ENCODE peak calls at places on chromosome 9, in four cellular contexts. Z is ascending aorta; E is naive thymus-derived CD4-positive, alpha-beta T cell; N is SK-N-SH. P is an unnamed sample. For H3K4me1, the result is how much of the 10 kb centered on the place peaks cover.

GRCh38 chr9:83509372-83509771 is 28.8 kb downstream of the FRMD3 start:
- DNase-seq in E (no peak), Z (no peak), N (no peak), P (peak)

GRCh38 chr9:116349684-116350083 is 196.1 kb downstream of the PAPPA start:
- DNase-seq in N (no peak), E (no peak), Z (no peak), P (no peak)

GRCh38 chr9:81244631-81245030 is 444.7 kb downstream of the TLE1 start:
- DNase-seq in Z (no peak), E (no peak), N (no peak), P (no peak)

GRCh38 chr9:29691145-29691544 is 2117.9 kb upstream of the C9orf72 start:
- DNase-seq in Z (no peak), E (no peak), N (no peak), P (no peak)

GRCh38 chr9:19498015-19498414 is 89.2 kb downstream of the ACER2 start:
- DNase-seq in E (no peak), Z (no peak), N (no peak), P (no peak)

GRCh38 chr9:16344343-16344742 is 526.1 kb downstream of the BNC2 start:
- DNase-seq in Z (no peak), N (no peak), E (no peak), P (no peak)

GRCh38 chr9:36976371-36977030 is 57.6 kb downstream of the PAX5 start:
- DNase-seq in Z (no peak), N (no peak), E (no peak), P (peak)

GRCh38 chr9:35994959-35995358 is 37.0 kb upstream of the OR2S2 start:
- DNase-seq in N (no peak), Z (no peak), E (no peak), P (no peak)

GRCh38 chr9:113523421-113524141 is 60.1 kb downstream of the RGS3 start:
- DNase-seq in E (no peak), N (no peak), Z (no peak), P (no peak)

GRCh38 chr9:3960661-3961144 is 339.2 kb downstream of the GLIS3 start:
- DNase-seq in E (no peak), Z (no peak), N (no peak), P (no peak)

GRCh38 chr9:27183701-27184100 is 74.7 kb downstream of the TEK start:
- DNase-seq in N (no peak), E (no peak), Z (no peak), P (no peak)

GRCh38 chr9:2494571-2494970 is 127.0 kb upstream of the VLDLR start:
- DNase-seq in Z (no peak), E (no peak), N (no peak), P (peak)

GRCh38 chr9:111691686-111692329 is 30.4 kb downstream of the GNG10 start:
- DNase-seq in E (no peak), Z (no peak), N (peak), P (no peak)

GRCh38 chr9:70493046-70493445 is 78.6 kb upstream of the KLF9 start:
- DNase-seq in Z (peak), E (no peak), N (no peak), P (no peak)

GRCh38 chr9:4555251-4555650 is 65.0 kb downstream of the SLC1A1 start:
- DNase-seq in Z (no peak), E (no peak), N (no peak), P (no peak)

GRCh38 chr9:123044556-123044955 is 11.1 kb downstream of the GPR21 start:
- DNase-seq in N (no peak), Z (no peak), E (no peak), P (no peak)

GRCh38 chr9:123053711-123054110 is 20.2 kb downstream of the GPR21 start:
- DNase-seq in E (no peak), Z (no peak), N (no peak), P (no peak)

GRCh38 chr9:123049589-123050222 is 16.2 kb downstream of the GPR21 start:
- DNase-seq in Z (no peak), E (no peak), N (no peak), P (no peak)

GRCh38 chr9:123046796-123047195 is 13.3 kb downstream of the GPR21 start:
- DNase-seq in Z (no peak), N (no peak), E (no peak), P (no peak)

DNA sequence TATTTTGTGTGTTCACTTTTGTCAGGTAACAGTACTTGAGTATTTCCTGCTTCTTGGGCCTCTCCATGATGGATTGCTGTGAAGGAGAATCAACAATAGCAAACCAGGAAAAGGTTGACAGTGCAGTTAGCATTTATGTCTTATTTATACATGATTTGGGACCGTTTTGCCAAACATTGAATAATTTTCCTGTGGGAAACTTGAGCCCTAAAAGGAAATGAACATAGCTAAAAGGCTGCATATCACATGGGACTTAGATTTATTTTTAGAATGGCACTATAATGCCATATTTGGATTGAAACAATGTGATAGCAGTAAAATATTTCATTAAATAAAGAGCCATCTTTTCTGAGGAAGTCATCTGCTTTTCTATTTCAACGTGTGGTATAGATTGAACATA is 15.3 kb downstream of the GPR21 start:
- DNase-seq in Z (no peak), E (no peak), N (no peak), P (no peak)
- H3K4me1 ChIP-seq in Z (half or more), E (under half), N (under half), P (under half)

GRCh38 chr9:91949293-91949945 is 609 bp downstream of the ROR2 start:
- DNase-seq in Z (no peak), N (peak), E (no peak), P (peak)
- H3K27ac ChIP-seq in Z (no peak), N (peak), E (no peak), P (no peak)

GRCh38 chr9:133115604-133116345 is 5.3 kb downstream of the RALGDS start:
- DNase-seq in N (no peak), E (no peak), Z (no peak), P (no peak)
- H3K4me1 ChIP-seq in N (half or more), E (under half), Z (under half), P (under half)

GRCh38 chr9:91289244-91289643 is 72.5 kb downstream of the AUH start:
- DNase-seq in E (no peak), Z (no peak), N (no peak), P (no peak)

GRCh38 chr9:91282292-91282691 is 79.4 kb downstream of the AUH start:
- DNase-seq in N (no peak), Z (no peak), E (no peak), P (no peak)

GRCh38 chr9:91285729-91286353 is 75.9 kb downstream of the AUH start:
- DNase-seq in Z (no peak), N (no peak), E (no peak), P (no peak)
- H3K27ac ChIP-seq in Z (no peak), N (no peak), E (no peak), P (no peak)

DNA sequence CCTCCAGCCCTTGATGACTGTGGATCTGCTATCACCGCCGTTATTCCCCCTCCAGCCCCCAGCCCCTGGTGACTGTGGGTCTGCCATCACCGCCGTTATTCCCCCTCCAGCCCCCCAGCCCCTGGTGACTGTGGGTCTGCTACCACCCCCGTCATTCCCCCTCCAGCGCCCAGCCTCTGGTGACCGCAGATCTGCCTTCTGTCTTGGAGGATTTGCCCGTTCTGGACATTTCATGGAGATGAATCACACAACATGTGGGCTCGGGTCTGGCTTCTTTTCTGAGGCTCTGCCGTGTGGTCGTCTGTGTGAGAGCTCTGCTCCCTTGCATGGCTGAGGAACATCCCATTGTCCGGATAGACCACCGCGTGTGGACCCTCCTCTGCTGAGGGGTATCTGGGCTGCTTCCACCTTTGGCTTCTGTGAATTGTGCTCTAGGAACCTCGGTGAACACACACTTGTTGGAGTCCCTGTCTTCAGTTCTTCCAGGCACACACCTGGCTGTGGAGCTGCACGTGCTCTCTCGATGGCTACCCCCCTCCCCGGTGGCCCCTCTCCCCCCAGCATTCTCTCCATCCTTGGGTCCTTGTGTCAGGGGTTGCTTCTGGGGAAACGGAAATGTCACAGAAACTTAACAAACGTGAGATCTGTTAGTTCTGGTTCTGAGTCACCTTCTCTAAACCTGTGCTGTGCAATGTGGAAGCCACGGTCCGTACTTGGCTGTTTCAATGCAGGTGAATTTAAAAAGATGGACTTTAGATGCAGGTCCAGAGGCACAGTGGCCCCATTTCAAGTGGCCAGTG is 105.3 kb upstream of the COL5A1 start:
- DNase-seq in N (no peak), Z (no peak), E (no peak), P (no peak)
- H3K4me1 ChIP-seq in N (under half), Z (under half), E (under half), P (under half)

DNA sequence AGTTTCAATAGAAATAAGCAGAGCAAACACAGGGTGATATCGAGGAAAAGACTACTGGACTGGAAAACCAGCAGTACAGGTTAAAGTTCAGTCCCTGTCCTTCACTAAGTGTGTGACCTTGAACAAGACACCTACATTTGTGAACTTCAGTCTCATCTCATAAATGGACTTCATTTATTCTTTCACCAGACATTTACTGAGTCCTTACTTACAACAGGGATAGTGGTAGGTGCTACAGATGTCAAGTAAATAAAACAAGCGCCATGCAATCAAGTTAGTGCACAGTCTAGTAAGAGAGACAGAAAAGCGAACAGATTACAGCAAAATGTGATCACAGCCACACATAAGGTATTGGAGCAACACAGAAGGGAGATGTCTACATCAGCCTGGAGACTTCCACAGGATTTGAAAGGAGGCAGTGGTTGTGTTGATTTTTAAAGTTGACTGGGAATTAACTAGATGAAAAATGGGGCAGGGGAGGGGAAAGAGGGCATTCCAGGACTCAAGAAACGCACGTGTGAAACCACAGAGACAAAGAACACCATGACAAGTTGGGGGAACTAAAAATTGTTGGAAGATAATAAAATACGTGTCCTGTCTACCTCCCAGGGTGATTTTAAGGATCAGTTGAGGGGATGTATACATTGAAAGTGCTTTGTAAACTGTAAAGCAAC is 413.0 kb downstream of the ACTL7B start:
- DNase-seq in Z (no peak), E (no peak), N (no peak), P (no peak)
- H3K27ac ChIP-seq in Z (no peak), E (no peak), N (no peak), P (no peak)

GRCh38 chr9:121652037-121652837 is 803 bp downstream of the DAB2IP start:
- DNase-seq in Z (no peak), N (peak), E (no peak), P (peak)
- H3K4me1 ChIP-seq in Z (under half), N (half or more), E (under half), P (under half)

GRCh38 chr9:104263942-104264341 is 169.8 kb downstream of the SMC2 start:
- DNase-seq in N (no peak), E (no peak), Z (no peak), P (no peak)

GRCh38 chr9:104256710-104257091 is 162.6 kb downstream of the SMC2 start:
- DNase-seq in E (no peak), N (no peak), Z (no peak), P (no peak)

GRCh38 chr9:104256031-104256709 is 162.1 kb downstream of the SMC2 start:
- DNase-seq in N (no peak), E (no peak), Z (no peak), P (no peak)

GRCh38 chr9:104260004-104260403 is 165.9 kb downstream of the SMC2 start:
- DNase-seq in Z (no peak), N (no peak), E (no peak), P (no peak)

GRCh38 chr9:104258289-104259045 is 164.4 kb downstream of the SMC2 start:
- DNase-seq in E (no peak), N (no peak), Z (no peak), P (peak)
- H3K27ac ChIP-seq in E (no peak), N (no peak), Z (no peak), P (no peak)

P was measured in endodermal cell.